ENCODE peak calls at places on chromosome 12, in ten cellular contexts. I is NB4; Z is left ventricle myocardium superior; F is CD8-positive, alpha-beta T cell; P is sigmoid colon; S is HCT116; K is lower lobe of right lung; N is heart right ventricle; B is OCI-LY7; H is nephron progenitor cell. L is an unnamed sample.

GRCh38 chr12:68358532-68359485 is 26.6 kb upstream of the MDM1 start:
- DNase-seq in I (peak), Z (no peak), F (peak), P (peak), S (peak), K (no peak), N (peak), B (peak), H (peak), L (peak)

GRCh38 chr12:14066021-14066420 is 84.6 kb upstream of the GRIN2B start:
- DNase-seq in I (no peak), Z (no peak), F (no peak), P (no peak), S (peak), K (no peak), N (no peak), B (no peak), H (no peak), L (no peak)

GRCh38 chr12:126069549-126070165 is 1004.4 kb downstream of the AACS start:
- DNase-seq in I (peak), Z (no peak), F (no peak), P (no peak), S (peak), K (no peak), N (no peak), B (peak), H (peak), L (no peak)

GRCh38 chr12:128920468-128920867 is 67.2 kb downstream of the GLT1D1 start:
- DNase-seq in I (peak), Z (no peak), F (no peak), P (no peak), S (no peak), K (no peak), N (peak), B (no peak), H (no peak), L (no peak)

GRCh38 chr12:90331262-90331661 is 622.6 kb upstream of the ATP2B1 start:
- DNase-seq in I (no peak), Z (no peak), F (no peak), P (no peak), S (no peak), K (no peak), N (peak), B (no peak), H (no peak), L (no peak)

GRCh38 chr12:51869490-51869865 is 18.4 kb upstream of the ANKRD33 start:
- DNase-seq in I (no peak), Z (no peak), F (no peak), P (no peak), S (no peak), K (no peak), N (no peak), B (no peak), H (no peak), L (no peak)

GRCh38 chr12:129564768-129565167 is 339.1 kb downstream of the TMEM132D start:
- DNase-seq in I (peak), Z (no peak), F (no peak), P (no peak), S (no peak), K (no peak), N (no peak), B (no peak), H (no peak), L (no peak)

GRCh38 chr12:2531371-2531770 is 263.4 kb upstream of the FKBP4 start:
- DNase-seq in I (no peak), Z (no peak), F (no peak), P (no peak), S (no peak), K (no peak), N (no peak), B (no peak), H (no peak), L (no peak)

GRCh38 chr12:19964549-19964948 is 403.8 kb upstream of the PDE3A start:
- DNase-seq in I (no peak), Z (no peak), F (no peak), P (no peak), S (no peak), K (no peak), N (no peak), B (no peak), H (no peak), L (no peak)

L was measured in T-cell.